ENCODE peak calls at places on chromosomes 6 and 20, in eight cellular contexts. Z is GM20000, S is Right ventricle myocardium superior, I is NCI-H748 treated with DMSO at 0.1 percent for 48 hours, C is colonic mucosa, M is adipocyte, F is COR-L47, B is C1 segment of cervical spinal cord. Y is an unnamed sample.

GRCh38 chr6:125197795-125198269 is 44.3 kb downstream of the TPD52L1 start:
- DNase-seq in S (peak), I (no peak), M (peak), C (peak), B (no peak), Z (no peak), F (no peak), Y (peak)

GRCh38 chr20:51906694-51907093 is 104.4 kb upstream of the SALL4 start:
- DNase-seq in F (no peak), C (no peak), S (no peak), B (no peak), I (no peak), M (no peak), Z (no peak), Y (no peak)

GRCh38 chr6:119360262-119360915 is 10.8 kb upstream of the MAN1A1 start:
- DNase-seq in S (no peak), M (no peak), I (no peak), C (no peak), Z (no peak), F (no peak), B (no peak), Y (no peak)

GRCh38 chr6:46244670-46245069 is 73.9 kb upstream of the ENPP5 start:
- DNase-seq in B (no peak), S (no peak), Z (no peak), M (no peak), C (no peak), I (no peak), F (no peak), Y (no peak)

GRCh38 chr6:56742122-56742791 is 99.6 kb upstream of the DST start:
- DNase-seq in Z (no peak), I (no peak), F (no peak), C (no peak), B (no peak), S (no peak), M (no peak), Y (no peak)

GRCh38 chr6:108115598-108116058 is 41.1 kb upstream of the OSTM1 start:
- DNase-seq in M (no peak), B (no peak), C (peak), I (peak), Z (peak), S (peak), F (no peak), Y (peak)

GRCh38 chr6:84035484-84035883 is 1.9 kb downstream of the MRAP2 start:
- DNase-seq in F (no peak), I (no peak), Z (no peak), M (no peak), S (no peak), B (no peak), C (no peak), Y (no peak)

GRCh38 chr6:154920502-154921200 is 74.5 kb upstream of the TIAM2 start:
- DNase-seq in I (no peak), M (no peak), B (no peak), F (no peak), S (no peak), Z (no peak), C (no peak), Y (peak)

GRCh38 chr6:41570270-41570615 is 24.1 kb downstream of the FOXP4 start:
- DNase-seq in Z (no peak), C (no peak), S (no peak), F (no peak), I (no peak), B (no peak), M (no peak), Y (no peak)

GRCh38 chr6:5199203-5200101 is 61.3 kb downstream of the LYRM4 start:
- DNase-seq in C (no peak), B (no peak), S (no peak), I (no peak), M (no peak), Z (no peak), F (no peak), Y (no peak)

GRCh38 chr6:53151676-53152075 is 3.0 kb upstream of the GCM1 start:
- DNase-seq in F (no peak), Z (peak), C (no peak), M (no peak), I (no peak), S (no peak), B (no peak), Y (peak)

GRCh38 chr6:138973481-138974140 is 14.4 kb downstream of the REPS1 start:
- DNase-seq in C (no peak), B (no peak), S (no peak), M (peak), I (no peak), F (no peak), Z (no peak), Y (peak)

GRCh38 chr6:78629154-78629721 is 238.1 kb upstream of the IRAK1BP1 start:
- DNase-seq in I (no peak), B (peak), C (no peak), Z (no peak), M (peak), S (no peak), F (no peak), Y (peak)